ENCODE peak calls at places on chromosomes 4 and X, in six cellular contexts. U is fibroblast of lung, L is tibial nerve, Z is activated B cell treated with CpG ODN at 0.5 μM for 24 hours, B is fibroblast of pulmonary artery, R is uterus. X is an unnamed sample.

GRCh38 chr4:25838526-25838925 is 24.3 kb downstream of the SEL1L3 start:
- DNase-seq in L (no peak), Z (no peak), R (no peak), U (no peak), B (no peak), X (no peak)

GRCh38 chrX:22220941-22221340 is 51.8 kb upstream of the CBLL2 start:
- DNase-seq in U (peak), B (peak), Z (no peak), L (no peak), R (no peak), X (no peak)

GRCh38 chr4:4492161-4492847 is 49.5 kb downstream of the STX18 start:
- DNase-seq in U (peak), Z (no peak), R (no peak), B (peak), L (no peak), X (peak)

GRCh38 chr4:87465739-87466366 is 43.5 kb downstream of the NUDT9 start:
- DNase-seq in B (peak), U (peak), R (no peak), Z (no peak), L (peak), X (peak)

GRCh38 chr4:54545663-54546424 is 111.9 kb upstream of the KIT start:
- DNase-seq in B (no peak), U (no peak), R (no peak), L (peak), Z (no peak), X (no peak)

GRCh38 chr4:119692001-119692400 is 63.4 kb upstream of the PDE5A start:
- DNase-seq in R (no peak), L (no peak), Z (no peak), B (no peak), U (peak), X (no peak)

GRCh38 chr4:24775209-24775608 is 20.2 kb upstream of the SOD3 start:
- DNase-seq in Z (no peak), L (no peak), B (no peak), U (peak), R (no peak), X (no peak)

GRCh38 chr4:182142146-182143085 is 100.8 kb upstream of the TENM3 start:
- DNase-seq in R (peak), Z (no peak), B (peak), L (no peak), U (peak), X (no peak)

GRCh38 chr4:25670991-25671390 is 15.3 kb downstream of the SLC34A2 start:
- DNase-seq in R (no peak), B (no peak), L (no peak), U (no peak), Z (no peak), X (no peak)

GRCh38 chr4:38562751-38563198 is 101.2 kb upstream of the KLF3 start:
- DNase-seq in R (peak), L (peak), B (peak), Z (no peak), U (peak), X (no peak)

GRCh38 chrX:102845020-102845419 is 92.1 kb upstream of the RAB40AL start:
- DNase-seq in U (no peak), Z (no peak), R (no peak), B (no peak), L (no peak), X (no peak)

DNA sequence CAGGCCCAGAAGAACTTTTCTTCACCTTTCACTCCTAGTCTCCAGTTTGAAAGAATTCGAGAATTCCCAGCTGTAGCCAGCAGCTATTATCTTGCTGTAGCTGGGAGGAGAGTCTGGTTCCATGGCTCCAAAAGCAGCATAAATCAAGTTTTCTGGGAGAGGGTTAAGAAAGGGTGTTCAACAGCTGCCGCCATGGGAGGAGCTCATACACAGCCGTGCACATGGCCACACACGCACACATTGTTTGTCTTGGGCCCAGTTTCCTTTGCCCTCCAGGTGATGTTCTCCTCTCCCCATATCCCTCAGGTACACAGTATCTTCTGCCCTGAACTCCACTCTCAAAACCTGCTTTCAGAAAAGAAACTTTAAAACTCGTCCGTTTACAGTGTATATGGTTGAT is 4.1 kb upstream of the GPC3 start:
- DNase-seq in U (no peak), L (no peak), R (no peak), Z (no peak), B (no peak), X (no peak)
- TF ChIP-seq CTCF in U (no peak), L (no peak), R (no peak), Z (no peak), B (no peak), X (no peak)

DNA sequence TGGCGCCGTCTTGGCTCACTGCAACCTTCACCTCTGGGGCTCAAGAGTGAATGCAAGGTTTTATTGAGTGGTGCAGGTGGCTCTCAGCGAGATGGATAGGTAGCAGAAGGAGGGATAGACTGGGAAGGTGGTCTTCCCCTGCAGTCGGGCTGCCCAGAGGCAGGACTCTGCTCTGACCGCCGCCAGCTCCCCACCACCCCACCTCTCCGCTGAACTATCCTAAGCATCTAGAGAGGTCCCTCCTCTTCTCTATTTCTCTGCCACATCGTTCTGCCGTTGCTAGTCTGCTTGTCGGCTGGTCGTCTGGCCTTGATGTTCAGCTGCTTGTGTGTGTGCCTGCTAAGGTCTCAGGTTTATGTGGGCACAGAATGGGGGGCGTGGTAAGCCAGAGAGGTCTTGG is 54.5 kb upstream of the UGT2B15 start:
- DNase-seq in L (no peak), B (no peak), Z (no peak), R (no peak), U (no peak), X (no peak)
- TF ChIP-seq CTCF in L (no peak), B (no peak), Z (no peak), R (no peak), U (no peak), X (no peak)

DNA sequence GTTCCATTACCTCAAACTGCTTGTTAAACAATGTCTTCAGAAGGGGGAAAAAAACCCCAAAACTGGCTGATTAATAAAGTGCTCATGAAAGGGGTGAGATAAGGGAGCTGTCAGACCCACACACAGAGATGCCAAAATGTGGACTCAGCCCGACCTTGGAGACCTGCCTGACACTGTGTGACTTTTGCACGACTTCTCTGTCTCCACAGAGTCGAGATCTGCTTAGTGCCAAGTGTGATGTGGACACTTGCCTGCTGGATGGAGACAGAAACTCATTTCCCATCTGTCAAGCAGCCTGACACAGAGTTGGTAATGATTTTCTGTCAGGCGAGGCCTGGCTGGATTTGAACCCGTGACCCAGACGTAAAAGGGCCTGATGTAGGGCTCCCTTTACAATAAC is 31.6 kb downstream of the REELD1 start:
- DNase-seq in R (no peak), Z (no peak), B (no peak), L (no peak), U (peak), X (no peak)
- TF ChIP-seq CTCF in R (no peak), Z (no peak), B (no peak), L (no peak), U (no peak), X (no peak)

GRCh38 chrX:15675490-15675921 is 10.9 kb upstream of the CLTRN start:
- DNase-seq in U (no peak), R (no peak), L (peak), Z (peak), B (no peak), X (peak)
- TF ChIP-seq CTCF in U (no peak), R (no peak), L (no peak), Z (no peak), B (no peak), X (no peak)

GRCh38 chrX:153374426-153374825 is 26.7 kb downstream of the PNMA6E start:
- DNase-seq in U (peak), Z (no peak), L (no peak), B (no peak), R (no peak), X (no peak)
- TF ChIP-seq CTCF in U (no peak), Z (no peak), L (no peak), B (no peak), R (no peak), X (no peak)

GRCh38 chr4:101141855-101142254 is 205.5 kb downstream of the PPP3CA start:
- DNase-seq in R (no peak), Z (no peak), L (no peak), B (no peak), U (no peak), X (no peak)
- TF ChIP-seq CTCF in R (no peak), Z (no peak), L (no peak), B (no peak), U (no peak), X (no peak)

DNA sequence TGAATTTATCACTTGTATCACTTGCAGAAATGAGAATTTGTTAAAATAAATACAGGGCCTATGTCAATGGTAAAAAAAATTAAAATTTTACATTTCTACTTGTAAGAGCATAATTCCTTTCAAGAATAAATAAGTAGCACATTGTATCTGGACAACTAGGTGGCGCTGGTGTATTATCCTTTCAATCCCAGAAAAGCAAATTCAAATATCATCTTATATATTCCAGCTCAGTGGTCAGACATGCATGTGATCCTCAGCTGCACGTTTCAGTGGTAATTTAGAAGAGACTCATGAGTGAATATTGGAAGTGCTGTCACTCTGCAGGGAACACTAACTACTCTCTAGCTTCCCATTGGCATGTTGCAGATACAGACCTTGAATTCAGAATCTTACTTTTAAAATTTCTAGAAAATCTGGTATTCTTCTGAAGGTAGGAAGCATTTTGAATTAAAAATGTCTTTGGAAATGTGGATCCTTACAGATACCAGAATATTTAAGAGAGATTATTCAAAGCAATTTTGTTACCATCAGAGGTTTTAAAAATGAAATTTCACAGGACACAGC is 1414.7 kb upstream of the TENM3 start:
- DNase-seq in L (peak), Z (no peak), U (peak), B (peak), R (no peak), X (no peak)
- TF ChIP-seq CTCF in L (peak), Z (no peak), U (peak), B (peak), R (peak), X (peak)

DNA sequence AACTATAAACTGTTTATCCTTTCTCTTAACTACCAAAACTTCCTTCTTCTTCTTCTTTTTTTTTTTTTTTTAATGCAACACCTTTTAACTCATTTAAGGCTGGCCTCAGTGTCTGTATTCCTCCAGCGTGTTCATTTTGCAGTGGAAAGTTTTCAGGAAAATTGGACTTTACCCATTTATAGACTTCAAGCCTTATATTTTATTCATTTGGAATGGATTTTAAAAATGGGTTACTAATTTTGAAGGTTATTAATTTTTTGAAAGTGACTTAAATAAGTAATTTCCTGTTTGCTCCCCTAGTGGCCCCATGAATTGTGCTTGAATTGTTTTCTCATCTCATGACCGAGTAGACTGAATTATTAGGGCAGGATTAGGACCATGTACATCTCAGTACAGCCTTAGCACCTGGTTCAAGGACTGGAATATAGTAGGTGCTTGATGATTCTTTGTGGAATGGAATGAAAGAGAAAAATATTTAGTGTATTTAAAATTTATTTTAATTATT is 282.7 kb downstream of the ANKRD50 start:
- DNase-seq in Z (no peak), U (no peak), R (no peak), B (peak), L (no peak), X (no peak)
- TF ChIP-seq CTCF in Z (no peak), U (no peak), R (no peak), B (no peak), L (no peak), X (no peak)

DNA sequence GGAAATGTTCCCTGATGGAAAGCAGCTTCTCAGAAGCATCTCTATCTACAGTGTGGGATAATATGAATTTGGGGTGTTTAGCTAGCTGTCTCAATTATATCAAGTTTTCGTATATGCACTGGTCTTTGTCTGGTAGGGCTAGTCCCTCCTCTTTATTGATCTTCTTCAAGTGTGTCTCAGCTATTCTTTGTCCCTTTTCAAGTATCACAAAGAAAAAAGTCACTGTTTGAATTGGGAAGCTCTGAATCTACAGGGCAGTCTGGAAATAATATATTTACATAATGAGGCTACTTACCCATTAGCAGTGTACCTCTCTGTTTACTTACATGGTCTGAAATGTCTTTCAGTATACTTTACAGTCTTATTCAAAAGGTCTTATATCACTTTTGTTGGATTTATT is 526.0 kb downstream of the IL1RAPL1 start:
- DNase-seq in Z (no peak), L (no peak), B (no peak), U (no peak), R (no peak), X (no peak)
- TF ChIP-seq CTCF in Z (no peak), L (no peak), B (no peak), U (no peak), R (no peak), X (no peak)

X was measured in GM10248.